ENCODE peak calls at places on chromosomes 4 and X, in six cellular contexts. B, J, N, V, G and O are unnamed samples.

GRCh38 chr4:55405073-55405472 is 9.3 kb downstream of the TMEM165 start:
- DNase-seq in B (no peak), J (no peak), N (no peak), V (no peak), G (no peak), O (no peak)

GRCh38 chrX:24493740-24494543 is 28.9 kb downstream of the PDK3 start:
- DNase-seq in B (no peak), J (peak; percentile 38), N (no peak), V (no peak), G (peak; percentile 43), O (no peak)

GRCh38 chr4:82223715-82224114 is 150.1 kb downstream of the HNRNPD start:
- DNase-seq in B (no peak), J (no peak), N (no peak), V (no peak), G (peak; percentile 70), O (no peak)

GRCh38 chr4:55993994-55994657 is 45.4 kb downstream of the CEP135 start:
- DNase-seq in B (peak; percentile 4), J (no peak), N (no peak), V (no peak), G (no peak), O (peak; percentile 31)

GRCh38 chr4:14379148-14379547 is 623.1 kb upstream of the CPEB2 start:
- DNase-seq in B (no peak), J (no peak), N (no peak), V (no peak), G (no peak), O (no peak)

GRCh38 chr4:6178757-6179156 is 21.6 kb downstream of the JAKMIP1 start:
- DNase-seq in B (no peak), J (no peak), N (no peak), V (no peak), G (no peak), O (no peak)

GRCh38 chr4:124061413-124061812 is 651.1 kb downstream of the ANKRD50 start:
- DNase-seq in B (no peak), J (no peak), N (no peak), V (no peak), G (no peak), O (no peak)

GRCh38 chrX:140087865-140088264 is 122.5 kb upstream of the CXorf66 start:
- DNase-seq in B (no peak), J (no peak), N (no peak), V (no peak), G (peak; percentile 5), O (no peak)

GRCh38 chrX:19682712-19683331 is 167.5 kb upstream of the MAP3K15 start:
- DNase-seq in B (no peak), J (no peak), N (peak; percentile 19), V (no peak), G (peak; percentile 53), O (no peak)

GRCh38 chr4:76977113-76977512 is 27.6 kb downstream of the SEPTIN11 start:
- DNase-seq in B (no peak), J (no peak), N (no peak), V (no peak), G (no peak), O (no peak)

GRCh38 chrX:101390664-101391525 is at the start of gene RPL36A:
- DNase-seq in B (peak; percentile 96), J (peak; percentile 87), N (peak; percentile 84), V (peak; percentile 70), G (peak; percentile 94), O (peak; percentile 63)

GRCh38 chr4:142557220-142557801 is 288.8 kb downstream of the INPP4B start:
- DNase-seq in B (no peak), J (no peak), N (no peak), V (no peak), G (no peak), O (no peak)

GRCh38 chrX:150899191-150899757 is 806 bp upstream of the CD99L2 start:
- DNase-seq in B (peak; percentile 57), J (no peak), N (peak; percentile 40), V (no peak), G (peak; percentile 50), O (no peak)

GRCh38 chrX:147803948-147804347 is 107.8 kb upstream of the FMR1 start:
- DNase-seq in B (peak; percentile 4), J (peak; percentile 24), N (no peak), V (no peak), G (peak; percentile 50), O (no peak)

GRCh38 chr4:121978169-121978516 is 26.3 kb upstream of the TRPC3 start:
- DNase-seq in B (no peak), J (no peak), N (no peak), V (no peak), G (no peak), O (peak; percentile 8)

GRCh38 chr4:138311771-138312535 is 69.8 kb upstream of the SLC7A11 start:
- DNase-seq in B (no peak), J (no peak), N (no peak), V (no peak), G (peak; percentile 13), O (no peak)

GRCh38 chr4:8403173-8403753 is 37.3 kb downstream of the ACOX3 start:
- DNase-seq in B (peak; percentile 75), J (peak; percentile 48), N (peak; percentile 88), V (peak; percentile 33), G (peak; percentile 90), O (no peak)

GRCh38 chr4:87068591-87069021 is 133.8 kb downstream of the AFF1 start:
- DNase-seq in B (no peak), J (no peak), N (no peak), V (no peak), G (no peak), O (no peak)

GRCh38 chrX:724256-724655 is 93.7 kb downstream of the SHOX start:
- DNase-seq in B (no peak), J (no peak), N (no peak), V (no peak), G (no peak), O (no peak)

GRCh38 chr4:185394568-185395254 is 1.0 kb downstream of the LRP2BP start:
- DNase-seq in B (peak; percentile 59), J (no peak), N (no peak), V (no peak), G (no peak), O (no peak)

GRCh38 chrX:17082831-17083230 is 136.4 kb downstream of the REPS2 start:
- DNase-seq in B (peak; percentile 21), J (peak; percentile 9), N (no peak), V (no peak), G (peak; percentile 43), O (no peak)

GRCh38 chr4:39976141-39976944 is 1.4 kb downstream of the PDS5A start:
- DNase-seq in B (peak; percentile 89), J (peak; percentile 74), N (peak; percentile 84), V (peak; percentile 71), G (peak; percentile 95), O (no peak)

GRCh38 chrX:132184871-132185270 is 34.4 kb downstream of the RAP2C start:
- DNase-seq in B (no peak), J (no peak), N (no peak), V (no peak), G (no peak), O (no peak)

GRCh38 chr4:76673361-76673760 is 224.6 kb downstream of the SOWAHB start:
- DNase-seq in B (no peak), J (no peak), N (no peak), V (no peak), G (no peak), O (no peak)

GRCh38 chr4:102809691-102810090 is 17.7 kb downstream of the UBE2D3 start:
- DNase-seq in B (no peak), J (no peak), N (no peak), V (no peak), G (no peak), O (no peak)

GRCh38 chrX:9899640-9900075 is 67.5 kb upstream of the CLDN34 start:
- DNase-seq in B (no peak), J (no peak), N (no peak), V (no peak), G (no peak), O (no peak)

GRCh38 chr4:97152159-97152558 is 991.1 kb downstream of the STPG2 start:
- DNase-seq in B (no peak), J (no peak), N (no peak), V (no peak), G (no peak), O (no peak)

GRCh38 chr4:183747380-183747779 is 88.3 kb downstream of the TRAPPC11 start:
- DNase-seq in B (no peak), J (no peak), N (no peak), V (no peak), G (no peak), O (no peak)
- TF ChIP-seq CREB1 in B (no peak), J (no peak), N (no peak), V (no peak), G (no peak), O (no peak)

GRCh38 chr4:687975-688694 is 816 bp downstream of the SLC49A3 start:
- DNase-seq in B (no peak), J (no peak), N (peak; percentile 71), V (no peak), G (peak; percentile 77), O (no peak)
- TF ChIP-seq CREB1 in B (no peak), J (no peak), N (peak; percentile 60), V (no peak), G (no peak), O (no peak)

DNA sequence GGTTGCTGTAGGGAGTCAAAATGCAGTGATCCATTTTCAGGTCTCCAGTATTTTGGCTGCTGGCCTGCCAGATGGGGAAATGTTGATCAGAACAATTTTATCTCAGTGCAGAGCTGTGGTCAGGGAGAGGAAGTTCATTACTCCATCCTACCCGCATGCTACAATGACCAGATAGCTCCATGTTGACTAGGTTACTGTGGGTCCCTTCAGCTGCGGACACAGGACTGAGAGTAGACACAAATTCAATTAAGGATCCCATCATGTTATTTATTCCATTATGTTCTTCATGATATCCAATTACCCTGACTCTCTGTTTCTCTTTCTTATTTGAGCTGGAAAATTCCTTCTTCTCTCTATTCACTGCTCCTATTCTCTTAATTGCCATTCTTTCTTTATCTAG is 16.3 kb downstream of the SYNPO2 start:
- DNase-seq in B (peak; percentile 7), J (no peak), N (no peak), V (no peak), G (no peak), O (no peak)
- TF ChIP-seq CREB1 in B (no peak), J (no peak), N (no peak), V (no peak), G (no peak), O (no peak)

GRCh38 chr4:153153339-153153851 is 50.8 kb upstream of the TRIM2 start:
- DNase-seq in B (peak; percentile 8), J (no peak), N (peak; percentile 68), V (no peak), G (peak; percentile 82), O (no peak)

GRCh38 chr4:153159016-153159415 is 45.2 kb upstream of the TRIM2 start:
- DNase-seq in B (no peak), J (no peak), N (no peak), V (no peak), G (no peak), O (no peak)

GRCh38 chr4:153154010-153154975 is 50.0 kb upstream of the TRIM2 start:
- DNase-seq in B (no peak), J (no peak), N (no peak), V (no peak), G (no peak), O (no peak)

GRCh38 chr4:153159728-153160221 is 44.5 kb upstream of the TRIM2 start:
- DNase-seq in B (no peak), J (no peak), N (no peak), V (no peak), G (no peak), O (no peak)

DNA sequence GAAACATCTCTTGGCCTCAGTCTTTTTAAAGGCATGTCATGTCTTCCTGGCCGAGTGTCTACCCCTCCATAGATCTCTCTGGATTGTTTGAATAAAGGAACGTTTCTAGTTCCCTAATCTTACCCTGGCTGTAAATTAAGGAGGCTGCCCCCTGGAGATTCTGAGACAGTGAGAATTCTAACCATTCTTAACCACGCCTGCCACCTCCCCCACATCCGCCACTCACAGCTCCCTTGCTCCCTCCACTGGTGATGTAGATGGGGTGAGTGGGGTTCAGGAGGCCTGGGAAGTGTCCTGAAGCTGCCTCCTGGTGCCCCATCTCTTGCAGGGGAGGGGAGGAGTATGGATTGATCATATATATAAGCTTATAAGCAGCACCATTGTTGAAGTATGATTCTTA is 48.0 kb upstream of the TRIM2 start:
- DNase-seq in B (peak; percentile 52), J (no peak), N (peak; percentile 50), V (no peak), G (peak; percentile 71), O (no peak)
- TF ChIP-seq CREB1 in B (no peak), J (no peak), N (no peak), V (no peak), G (no peak), O (no peak)